ENCODE peak calls at places on chromosomes 4 and X, in seven cellular contexts. One of them, this sample, is unnamed.

GRCh38 chr4:89836031-89836777 is 757 bp downstream of the SNCA start:
- DNase-seq in cardiac fibroblast: no peak
- DNase-seq in RPMI7951: no peak
- DNase-seq in endothelial cell: peak; percentile 9
- DNase-seq in sigmoid colon: no peak
- DNase-seq in aorta: no peak
- DNase-seq in Kasumi-1: no peak
- DNase-seq in this sample: no peak

GRCh38 chrX:74015379-74016019 is 288.5 kb upstream of the ZCCHC13 start:
- DNase-seq in sigmoid colon: peak; percentile 77
- DNase-seq in cardiac fibroblast: peak; percentile 78
- DNase-seq in aorta: peak; percentile 59
- DNase-seq in RPMI7951: peak; percentile 67
- DNase-seq in endothelial cell: peak; percentile 50
- DNase-seq in Kasumi-1: peak; percentile 41
- DNase-seq in this sample: peak; percentile 4

GRCh38 chr4:7722716-7723115 is 216.9 kb downstream of the AFAP1 start:
- DNase-seq in sigmoid colon: no peak
- DNase-seq in endothelial cell: no peak
- DNase-seq in Kasumi-1: no peak
- DNase-seq in RPMI7951: peak; percentile 21
- DNase-seq in aorta: no peak
- DNase-seq in cardiac fibroblast: no peak
- DNase-seq in this sample: no peak

GRCh38 chr4:113699772-113700171 is 61.8 kb downstream of the CAMK2D start:
- DNase-seq in endothelial cell: no peak
- DNase-seq in Kasumi-1: no peak
- DNase-seq in aorta: no peak
- DNase-seq in cardiac fibroblast: peak; percentile 42
- DNase-seq in RPMI7951: no peak
- DNase-seq in sigmoid colon: no peak
- DNase-seq in this sample: no peak

GRCh38 chr4:89788243-89789072 is 48.5 kb downstream of the SNCA start:
- DNase-seq in RPMI7951: no peak
- DNase-seq in Kasumi-1: no peak
- DNase-seq in cardiac fibroblast: no peak
- DNase-seq in sigmoid colon: peak; percentile 71
- DNase-seq in endothelial cell: no peak
- DNase-seq in aorta: peak; percentile 69
- DNase-seq in this sample: no peak

GRCh38 chr4:14111730-14112171 is 484.2 kb upstream of the BOD1L1 start:
- DNase-seq in cardiac fibroblast: peak; percentile 84
- DNase-seq in aorta: no peak
- DNase-seq in endothelial cell: no peak
- DNase-seq in RPMI7951: peak; percentile 94
- DNase-seq in Kasumi-1: peak; percentile 1
- DNase-seq in sigmoid colon: no peak
- DNase-seq in this sample: no peak

GRCh38 chr4:139523076-139523475 is 32.9 kb downstream of the SETD7 start:
- DNase-seq in sigmoid colon: no peak
- DNase-seq in aorta: no peak
- DNase-seq in RPMI7951: peak; percentile 13
- DNase-seq in cardiac fibroblast: peak; percentile 35
- DNase-seq in Kasumi-1: no peak
- DNase-seq in endothelial cell: no peak
- DNase-seq in this sample: no peak

GRCh38 chrX:72495041-72495440 is 77.6 kb downstream of the HDAC8 start:
- DNase-seq in cardiac fibroblast: no peak
- DNase-seq in RPMI7951: no peak
- DNase-seq in endothelial cell: no peak
- DNase-seq in sigmoid colon: no peak
- DNase-seq in Kasumi-1: no peak
- DNase-seq in aorta: no peak
- DNase-seq in this sample: no peak

GRCh38 chrX:72028701-72029470 is 102.8 kb downstream of the RTL5 start:
- DNase-seq in RPMI7951: no peak
- DNase-seq in aorta: no peak
- DNase-seq in sigmoid colon: peak; percentile 55
- DNase-seq in endothelial cell: no peak
- DNase-seq in Kasumi-1: no peak
- DNase-seq in cardiac fibroblast: no peak
- DNase-seq in this sample: no peak

GRCh38 chr4:75621715-75622114 is 8.6 kb downstream of the CDKL2 start:
- DNase-seq in Kasumi-1: no peak
- DNase-seq in RPMI7951: no peak
- DNase-seq in aorta: no peak
- DNase-seq in endothelial cell: no peak
- DNase-seq in sigmoid colon: no peak
- DNase-seq in cardiac fibroblast: no peak
- DNase-seq in this sample: no peak

GRCh38 chr4:87017580-87018061 is 82.8 kb downstream of the AFF1 start:
- DNase-seq in Kasumi-1: no peak
- DNase-seq in aorta: no peak
- DNase-seq in endothelial cell: no peak
- DNase-seq in RPMI7951: peak; percentile 44
- DNase-seq in sigmoid colon: no peak
- DNase-seq in cardiac fibroblast: peak; percentile 91
- DNase-seq in this sample: no peak

GRCh38 chr4:97498875-97499274 is 644.4 kb downstream of the STPG2 start:
- DNase-seq in aorta: no peak
- DNase-seq in Kasumi-1: no peak
- DNase-seq in sigmoid colon: no peak
- DNase-seq in cardiac fibroblast: peak; percentile 75
- DNase-seq in RPMI7951: no peak
- DNase-seq in endothelial cell: no peak
- DNase-seq in this sample: no peak

GRCh38 chrX:119686087-119686639 is 6.8 kb downstream of the SEPTIN6 start:
- DNase-seq in sigmoid colon: no peak
- DNase-seq in aorta: no peak
- DNase-seq in cardiac fibroblast: peak; percentile 14
- DNase-seq in RPMI7951: no peak
- DNase-seq in Kasumi-1: no peak
- DNase-seq in endothelial cell: no peak
- DNase-seq in this sample: no peak

GRCh38 chr4:179625391-179625790 is 2183.2 kb upstream of the AGA start:
- DNase-seq in RPMI7951: peak; percentile 10
- DNase-seq in cardiac fibroblast: peak; percentile 26
- DNase-seq in sigmoid colon: no peak
- DNase-seq in endothelial cell: no peak
- DNase-seq in aorta: no peak
- DNase-seq in Kasumi-1: no peak
- DNase-seq in this sample: no peak

This sample was measured in GF-D8.